ENCODE peak calls at places on chromosomes 6 and 20, in eight cellular contexts. B, Z, Y, R, E, S, N and D are unnamed samples.

GRCh38 chr6:44222987-44223470 is 366 bp upstream of the SLC29A1 start:
- DNase-seq in B (no peak), Z (peak; percentile 73), Y (no peak), R (no peak), E (no peak), S (no peak), N (no peak), D (peak; percentile 28)

GRCh38 chr6:3190056-3190455 is 32.7 kb upstream of the TUBB2A start:
- DNase-seq in B (no peak), Z (no peak), Y (no peak), R (no peak), E (no peak), S (no peak), N (no peak), D (no peak)

GRCh38 chr6:19399406-19399805 is 437.8 kb upstream of the ID4 start:
- DNase-seq in B (no peak), Z (peak; percentile 65), Y (no peak), R (no peak), E (no peak), S (no peak), N (no peak), D (no peak)

GRCh38 chr6:38169221-38169674 is 349.7 kb downstream of the ZFAND3 start:
- DNase-seq in B (no peak), Z (no peak), Y (no peak), R (no peak), E (no peak), S (no peak), N (no peak), D (peak; percentile 52)

GRCh38 chr6:44001318-44001868 is 125.9 kb downstream of the MRPL14 start:
- DNase-seq in B (no peak), Z (no peak), Y (peak; percentile 67), R (no peak), E (peak; percentile 72), S (no peak), N (no peak), D (peak; percentile 85)

GRCh38 chr20:11921326-11921725 is 3.6 kb downstream of the BTBD3 start:
- DNase-seq in B (no peak), Z (no peak), Y (no peak), R (no peak), E (no peak), S (no peak), N (no peak), D (no peak)

GRCh38 chr6:142827356-142827755 is 117.6 kb downstream of the HIVEP2 start:
- DNase-seq in B (no peak), Z (no peak), Y (no peak), R (no peak), E (no peak), S (peak; percentile 71), N (peak; percentile 52), D (no peak)

GRCh38 chr6:71333700-71334099 is 45.1 kb downstream of the OGFRL1 start:
- DNase-seq in B (no peak), Z (peak; percentile 62), Y (no peak), R (no peak), E (no peak), S (no peak), N (no peak), D (no peak)

GRCh38 chr20:34607066-34607465 is 48.5 kb downstream of the MAP1LC3A start:
- DNase-seq in B (no peak), Z (no peak), Y (no peak), R (no peak), E (no peak), S (no peak), N (no peak), D (no peak)

GRCh38 chr20:34600892-34601653 is 42.6 kb downstream of the MAP1LC3A start:
- DNase-seq in B (no peak), Z (no peak), Y (no peak), R (no peak), E (no peak), S (no peak), N (no peak), D (no peak)

DNA sequence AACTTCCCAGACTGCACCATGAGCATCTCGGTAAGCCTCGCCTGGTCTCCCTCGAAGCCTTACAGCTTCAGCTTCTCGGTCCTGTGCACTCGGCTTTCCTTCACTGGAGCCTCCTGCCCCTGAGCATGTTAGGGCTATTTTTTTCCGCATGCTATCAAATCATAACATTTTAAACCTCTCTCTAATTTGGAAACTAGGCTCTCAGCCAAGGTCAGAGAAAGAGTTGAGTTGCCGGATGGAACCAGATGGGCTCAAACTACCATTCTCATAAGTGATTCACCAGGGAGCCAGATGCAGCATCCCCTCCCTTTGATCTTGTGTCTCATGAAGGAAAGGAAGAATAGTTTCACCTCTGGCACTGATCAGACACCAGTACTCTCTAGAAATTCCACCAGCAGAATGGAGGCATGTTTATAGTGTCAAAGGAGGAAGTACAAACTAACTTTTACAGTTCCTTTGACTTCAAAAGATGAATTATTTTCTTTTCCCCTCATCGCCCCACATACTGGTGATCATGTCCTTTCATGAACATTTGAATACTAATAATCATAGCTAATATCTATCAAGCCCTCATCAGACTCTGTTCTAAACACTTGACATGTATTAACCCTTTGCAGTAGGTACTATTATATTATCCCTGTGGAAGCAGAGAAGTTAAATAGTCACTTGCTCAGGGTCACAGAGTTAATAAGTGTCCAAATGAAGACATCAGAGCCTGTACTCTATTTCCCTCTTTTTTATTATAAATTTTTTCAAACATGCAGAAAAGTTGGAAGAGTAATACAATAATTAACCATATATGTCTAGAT is 46.7 kb downstream of the MAP1LC3A start:
- DNase-seq in B (no peak), Z (no peak), Y (peak; percentile 48), R (no peak), E (no peak), S (no peak), N (no peak), D (no peak)
- TF ChIP-seq POLR2AphosphoS5 in B (no peak), Z (no peak), Y (no peak), R (no peak), E (no peak), S (no peak), N (no peak), D (no peak)

GRCh38 chr6:50707652-50708325 is 5.5 kb upstream of the TFAP2D start:
- DNase-seq in B (no peak), Z (no peak), Y (no peak), R (no peak), E (no peak), S (no peak), N (no peak), D (peak; percentile 65)

GRCh38 chr6:50706575-50706974 is 6.8 kb upstream of the TFAP2D start:
- DNase-seq in B (no peak), Z (no peak), Y (no peak), R (no peak), E (no peak), S (no peak), N (no peak), D (peak; percentile 86)

GRCh38 chr6:50709366-50709734 is 4.0 kb upstream of the TFAP2D start:
- DNase-seq in B (no peak), Z (no peak), Y (no peak), R (no peak), E (no peak), S (no peak), N (no peak), D (no peak)

GRCh38 chr6:50708664-50709365 is 4.5 kb upstream of the TFAP2D start:
- DNase-seq in B (no peak), Z (no peak), Y (no peak), R (no peak), E (no peak), S (no peak), N (no peak), D (peak; percentile 33)

DNA sequence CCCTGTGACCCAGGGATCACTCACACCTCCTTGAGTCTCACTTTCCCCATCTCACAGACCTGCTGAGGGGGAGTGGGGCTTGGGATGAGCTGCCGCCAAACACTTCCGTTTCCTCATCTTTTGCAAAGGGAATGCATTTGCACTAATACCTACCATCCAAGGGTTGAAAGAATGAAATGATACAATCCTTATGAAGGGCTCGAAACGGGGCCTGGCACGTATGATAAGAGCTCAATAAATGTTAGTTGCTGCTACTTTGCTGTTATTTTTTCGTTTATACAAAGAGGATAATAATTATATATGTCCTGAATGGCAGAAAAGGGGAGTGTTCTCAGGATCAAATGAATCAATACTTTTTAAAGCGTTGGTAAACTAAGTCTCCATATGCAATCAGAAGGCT is 6.1 kb upstream of the TFAP2D start:
- DNase-seq in B (no peak), Z (no peak), Y (no peak), R (no peak), E (no peak), S (no peak), N (no peak), D (no peak)
- H3K27me3 ChIP-seq in B (peaks cover 3% of the 10 kb centered on the region), Z (peaks cover 70% of the 10 kb centered on the region), Y (no peaks in the 10 kb centered on the region), R (no peaks in the 10 kb centered on the region), E (no peaks in the 10 kb centered on the region), S (peaks cover 72% of the 10 kb centered on the region), N (peaks cover 22% of the 10 kb centered on the region), D (peaks cover 100% of the 10 kb centered on the region)

GRCh38 chr6:24933266-24933665 is 2.5 kb downstream of the RIPOR2 start:
- DNase-seq in B (no peak), Z (no peak), Y (no peak), R (no peak), E (no peak), S (no peak), N (no peak), D (no peak)

GRCh38 chr6:24931296-24931695 is 4.5 kb downstream of the RIPOR2 start:
- DNase-seq in B (no peak), Z (no peak), Y (no peak), R (no peak), E (no peak), S (no peak), N (no peak), D (no peak)

GRCh38 chr6:24933868-24934401 is 1.8 kb downstream of the RIPOR2 start:
- DNase-seq in B (no peak), Z (no peak), Y (peak; percentile 12), R (no peak), E (no peak), S (peak; percentile 33), N (no peak), D (peak; percentile 96)

GRCh38 chr6:24931752-24932691 is 3.7 kb downstream of the RIPOR2 start:
- DNase-seq in B (no peak), Z (no peak), Y (no peak), R (no peak), E (peak; percentile 84), S (no peak), N (no peak), D (no peak)

GRCh38 chr6:24932832-24933231 is 2.9 kb downstream of the RIPOR2 start:
- DNase-seq in B (no peak), Z (no peak), Y (no peak), R (no peak), E (no peak), S (no peak), N (no peak), D (no peak)
- H3K27ac ChIP-seq in B (no peak overlapping the region), Z (no peak overlapping the region), Y (no peak overlapping the region), R (no peak overlapping the region), E (peak overlapping the region; percentile 75), S (no peak overlapping the region), N (peak overlapping the region; percentile 64), D (no peak overlapping the region)

GRCh38 chr20:61881416-61881815 is 184.3 kb downstream of the TAF4 start:
- DNase-seq in B (no peak), Z (no peak), Y (no peak), R (no peak), E (no peak), S (no peak), N (no peak), D (no peak)

GRCh38 chr20:61878478-61879302 is 187.0 kb downstream of the TAF4 start:
- DNase-seq in B (no peak), Z (no peak), Y (no peak), R (no peak), E (no peak), S (no peak), N (no peak), D (no peak)

GRCh38 chr20:61879303-61879620 is 186.4 kb downstream of the TAF4 start:
- DNase-seq in B (no peak), Z (no peak), Y (no peak), R (no peak), E (no peak), S (no peak), N (no peak), D (no peak)

GRCh38 chr20:61880706-61881105 is 185.0 kb downstream of the TAF4 start:
- DNase-seq in B (no peak), Z (no peak), Y (no peak), R (no peak), E (no peak), S (no peak), N (no peak), D (no peak)

GRCh38 chr20:61879694-61880093 is 186.0 kb downstream of the TAF4 start:
- DNase-seq in B (no peak), Z (no peak), Y (no peak), R (no peak), E (no peak), S (no peak), N (no peak), D (no peak)
- TF ChIP-seq POLR2AphosphoS5 in B (no peak), Z (no peak), Y (no peak), R (no peak), E (no peak), S (no peak), N (no peak), D (no peak)